ENCODE peak calls at places on chromosomes 2 and 18, in ten cellular contexts. One of them, this sample, is unnamed.

GRCh38 chr18:75406491-75407445 is 20.7 kb downstream of the SMIM21 start:
- DNase-seq in fibroblast of lung: no peak
- DNase-seq in prostate gland: no peak
- DNase-seq in astrocyte: peak; percentile 10
- DNase-seq in A549: no peak
- DNase-seq in cardiac fibroblast: peak; percentile 25
- DNase-seq in colonic mucosa: no peak
- DNase-seq in cardiac muscle cell: peak; percentile 39
- DNase-seq in vagina: no peak
- DNase-seq in heart left ventricle: no peak
- DNase-seq in this sample: no peak

GRCh38 chr2:99801304-99801909 is 311.6 kb upstream of the REV1 start:
- DNase-seq in fibroblast of lung: no peak
- DNase-seq in prostate gland: no peak
- DNase-seq in astrocyte: no peak
- DNase-seq in A549: no peak
- DNase-seq in cardiac fibroblast: no peak
- DNase-seq in colonic mucosa: no peak
- DNase-seq in cardiac muscle cell: no peak
- DNase-seq in vagina: no peak
- DNase-seq in heart left ventricle: no peak
- DNase-seq in this sample: no peak

GRCh38 chr2:38174646-38175096 is 98.7 kb upstream of the CYP1B1 start:
- DNase-seq in fibroblast of lung: peak; percentile 99
- DNase-seq in prostate gland: peak; percentile 57
- DNase-seq in astrocyte: peak; percentile 100
- DNase-seq in A549: no peak
- DNase-seq in cardiac fibroblast: peak; percentile 97
- DNase-seq in colonic mucosa: no peak
- DNase-seq in cardiac muscle cell: peak; percentile 97
- DNase-seq in vagina: no peak
- DNase-seq in heart left ventricle: no peak
- DNase-seq in this sample: no peak

GRCh38 chr2:33477473-33478468 is 1.3 kb downstream of the RASGRP3 start:
- DNase-seq in fibroblast of lung: no peak
- DNase-seq in prostate gland: no peak
- DNase-seq in astrocyte: no peak
- DNase-seq in A549: no peak
- DNase-seq in cardiac fibroblast: no peak
- DNase-seq in colonic mucosa: peak; percentile 26
- DNase-seq in cardiac muscle cell: no peak
- DNase-seq in vagina: no peak
- DNase-seq in heart left ventricle: no peak
- DNase-seq in this sample: no peak

GRCh38 chr2:206799083-206799482 is 33.7 kb downstream of the FASTKD2 start:
- DNase-seq in fibroblast of lung: peak; percentile 20
- DNase-seq in prostate gland: no peak
- DNase-seq in astrocyte: peak; percentile 23
- DNase-seq in A549: no peak
- DNase-seq in cardiac fibroblast: peak; percentile 50
- DNase-seq in colonic mucosa: no peak
- DNase-seq in cardiac muscle cell: peak; percentile 62
- DNase-seq in vagina: no peak
- DNase-seq in heart left ventricle: no peak
- DNase-seq in this sample: no peak

GRCh38 chr2:98649135-98649991 is 41.0 kb downstream of the UNC50 start:
- DNase-seq in fibroblast of lung: peak; percentile 79
- DNase-seq in prostate gland: peak; percentile 83
- DNase-seq in astrocyte: peak; percentile 34
- DNase-seq in A549: peak; percentile 13
- DNase-seq in cardiac fibroblast: peak; percentile 87
- DNase-seq in colonic mucosa: peak; percentile 89
- DNase-seq in cardiac muscle cell: peak; percentile 86
- DNase-seq in vagina: no peak
- DNase-seq in heart left ventricle: no peak
- DNase-seq in this sample: peak; percentile 83

GRCh38 chr2:232073031-232073430 is 111.5 kb downstream of the DIS3L2 start:
- DNase-seq in fibroblast of lung: no peak
- DNase-seq in prostate gland: no peak
- DNase-seq in astrocyte: no peak
- DNase-seq in A549: no peak
- DNase-seq in cardiac fibroblast: no peak
- DNase-seq in colonic mucosa: no peak
- DNase-seq in cardiac muscle cell: no peak
- DNase-seq in vagina: no peak
- DNase-seq in heart left ventricle: no peak
- DNase-seq in this sample: no peak

GRCh38 chr18:34848695-34849094 is 138.6 kb downstream of the DTNA start:
- DNase-seq in fibroblast of lung: no peak
- DNase-seq in prostate gland: no peak
- DNase-seq in astrocyte: no peak
- DNase-seq in A549: no peak
- DNase-seq in cardiac fibroblast: no peak
- DNase-seq in colonic mucosa: no peak
- DNase-seq in cardiac muscle cell: no peak
- DNase-seq in vagina: no peak
- DNase-seq in heart left ventricle: no peak
- DNase-seq in this sample: peak; percentile 44

GRCh38 chr2:241659150-241659739 is 21.8 kb downstream of the ATG4B start:
- DNase-seq in fibroblast of lung: peak; percentile 82
- DNase-seq in prostate gland: peak; percentile 63
- DNase-seq in astrocyte: peak; percentile 39
- DNase-seq in A549: peak; percentile 27
- DNase-seq in cardiac fibroblast: peak; percentile 88
- DNase-seq in colonic mucosa: peak; percentile 74
- DNase-seq in cardiac muscle cell: peak; percentile 85
- DNase-seq in vagina: no peak
- DNase-seq in heart left ventricle: no peak
- DNase-seq in this sample: peak; percentile 73

GRCh38 chr2:216222650-216223352 is 113.7 kb downstream of the XRCC5 start:
- DNase-seq in fibroblast of lung: peak; percentile 24
- DNase-seq in prostate gland: no peak
- DNase-seq in astrocyte: peak; percentile 54
- DNase-seq in A549: no peak
- DNase-seq in cardiac fibroblast: peak; percentile 71
- DNase-seq in colonic mucosa: no peak
- DNase-seq in cardiac muscle cell: peak; percentile 21
- DNase-seq in vagina: no peak
- DNase-seq in heart left ventricle: no peak
- DNase-seq in this sample: no peak
- TF ChIP-seq CTCF in fibroblast of lung: peak; percentile 38
- TF ChIP-seq CTCF in prostate gland: no peak
- TF ChIP-seq CTCF in astrocyte: peak; percentile 29
- TF ChIP-seq CTCF in A549: peak; percentile 30
- TF ChIP-seq CTCF in cardiac fibroblast: peak; percentile 51
- TF ChIP-seq CTCF in colonic mucosa: no peak
- TF ChIP-seq CTCF in cardiac muscle cell: peak; percentile 36
- TF ChIP-seq CTCF in vagina: no peak
- TF ChIP-seq CTCF in heart left ventricle: no peak
- TF ChIP-seq CTCF in this sample: no peak

DNA sequence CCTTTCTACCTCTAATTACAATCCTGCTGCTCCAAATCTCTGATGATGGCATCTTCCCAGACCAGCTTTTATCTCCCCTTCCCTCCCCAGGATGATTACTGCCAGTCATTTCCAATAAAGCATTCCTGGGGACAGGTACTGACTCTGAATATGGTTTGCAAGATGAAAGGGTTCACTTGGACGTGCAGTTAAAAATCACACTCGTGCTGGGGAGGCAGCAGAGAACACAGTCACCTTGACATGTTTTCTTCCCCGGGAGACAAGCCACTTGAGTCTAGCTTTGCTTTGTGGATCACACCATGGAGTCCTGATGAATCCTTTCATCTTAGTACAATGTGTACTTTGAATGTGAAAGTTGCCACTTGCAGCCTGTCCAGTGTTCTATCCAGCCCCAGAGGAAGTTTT is 175.0 kb downstream of the ALPK2 start:
- DNase-seq in fibroblast of lung: no peak
- DNase-seq in prostate gland: no peak
- DNase-seq in astrocyte: no peak
- DNase-seq in A549: no peak
- DNase-seq in cardiac fibroblast: no peak
- DNase-seq in colonic mucosa: no peak
- DNase-seq in cardiac muscle cell: no peak
- DNase-seq in vagina: no peak
- DNase-seq in heart left ventricle: no peak
- DNase-seq in this sample: no peak
- TF ChIP-seq CTCF in fibroblast of lung: no peak
- TF ChIP-seq CTCF in prostate gland: no peak
- TF ChIP-seq CTCF in astrocyte: no peak
- TF ChIP-seq CTCF in A549: no peak
- TF ChIP-seq CTCF in cardiac fibroblast: no peak
- TF ChIP-seq CTCF in colonic mucosa: no peak
- TF ChIP-seq CTCF in cardiac muscle cell: no peak
- TF ChIP-seq CTCF in vagina: no peak
- TF ChIP-seq CTCF in heart left ventricle: no peak
- TF ChIP-seq CTCF in this sample: no peak

DNA sequence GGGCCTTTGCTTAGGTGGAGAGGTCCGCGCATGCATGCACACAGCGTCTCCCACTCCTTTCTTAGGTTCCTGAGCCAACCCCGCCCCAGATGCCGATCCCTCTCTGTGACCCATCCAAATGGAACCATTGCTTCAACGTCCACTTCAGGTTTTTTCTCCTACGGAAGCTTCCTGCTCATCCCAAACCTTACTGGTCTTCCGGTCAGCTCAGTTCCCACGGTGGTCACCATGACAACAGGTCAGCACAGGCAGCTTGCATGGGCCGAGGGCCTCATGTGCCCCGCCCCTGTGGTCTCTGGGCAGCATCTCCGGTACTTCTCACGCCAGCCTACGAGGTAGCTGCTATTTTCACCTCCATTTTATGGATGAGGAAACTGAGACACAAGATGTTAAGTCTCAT is 163.7 kb downstream of the SOCS6 start:
- DNase-seq in fibroblast of lung: no peak
- DNase-seq in prostate gland: no peak
- DNase-seq in astrocyte: no peak
- DNase-seq in A549: no peak
- DNase-seq in cardiac fibroblast: no peak
- DNase-seq in colonic mucosa: no peak
- DNase-seq in cardiac muscle cell: no peak
- DNase-seq in vagina: no peak
- DNase-seq in heart left ventricle: no peak
- DNase-seq in this sample: no peak
- TF ChIP-seq CTCF in fibroblast of lung: no peak
- TF ChIP-seq CTCF in prostate gland: no peak
- TF ChIP-seq CTCF in astrocyte: no peak
- TF ChIP-seq CTCF in A549: no peak
- TF ChIP-seq CTCF in cardiac fibroblast: no peak
- TF ChIP-seq CTCF in colonic mucosa: no peak
- TF ChIP-seq CTCF in cardiac muscle cell: no peak
- TF ChIP-seq CTCF in vagina: no peak
- TF ChIP-seq CTCF in heart left ventricle: no peak
- TF ChIP-seq CTCF in this sample: no peak

DNA sequence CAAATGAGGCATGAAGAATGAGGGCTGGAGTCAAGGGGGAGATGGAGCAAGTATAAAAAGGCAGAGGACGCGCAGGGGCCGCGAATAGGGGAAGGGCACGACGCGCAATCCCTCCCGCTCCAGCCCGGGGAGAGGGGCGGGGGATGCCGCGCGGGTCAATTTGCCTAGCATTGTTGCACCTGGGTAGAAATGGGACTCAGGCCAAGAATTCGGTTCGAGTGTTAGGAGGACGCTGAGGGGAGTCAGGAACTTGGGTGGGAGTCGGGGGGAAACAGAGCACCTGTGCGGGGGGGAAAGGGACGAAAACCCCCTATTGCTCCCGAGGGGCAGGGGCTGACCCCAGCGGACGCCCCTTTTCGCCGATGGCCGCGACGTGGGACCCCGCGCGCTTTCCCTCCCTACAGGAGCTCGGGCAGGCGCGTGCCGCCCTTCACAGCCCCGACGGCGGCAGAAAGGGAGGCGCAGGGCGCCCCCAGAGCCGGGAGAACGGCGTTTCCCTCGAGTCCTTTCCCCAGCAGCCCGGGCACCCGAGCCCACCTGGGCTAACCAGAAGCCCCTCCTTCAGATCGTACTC is 425 bp downstream of the PAIP2B start:
- DNase-seq in fibroblast of lung: no peak
- DNase-seq in prostate gland: peak; percentile 11
- DNase-seq in astrocyte: no peak
- DNase-seq in A549: no peak
- DNase-seq in cardiac fibroblast: no peak
- DNase-seq in colonic mucosa: peak; percentile 60
- DNase-seq in cardiac muscle cell: no peak
- DNase-seq in vagina: no peak
- DNase-seq in heart left ventricle: peak; percentile 62
- DNase-seq in this sample: peak; percentile 65
- TF ChIP-seq CTCF in fibroblast of lung: no peak
- TF ChIP-seq CTCF in prostate gland: no peak
- TF ChIP-seq CTCF in astrocyte: no peak
- TF ChIP-seq CTCF in A549: peak; percentile 29
- TF ChIP-seq CTCF in cardiac fibroblast: peak; percentile 1
- TF ChIP-seq CTCF in colonic mucosa: no peak
- TF ChIP-seq CTCF in cardiac muscle cell: no peak
- TF ChIP-seq CTCF in vagina: no peak
- TF ChIP-seq CTCF in heart left ventricle: no peak
- TF ChIP-seq CTCF in this sample: no peak

This sample was measured in glutamatergic neuron.